ENCODE peak calls at places on chromosome 1, in seven cellular contexts. G is A549, S is heart left ventricle, U is lower leg skin, W is spleen, D is H54, L is gastrocnemius medialis. R is an unnamed sample.

GRCh38 chr1:7574121-7575040 is 196.7 kb upstream of the VAMP3 start:
- DNase-seq in S (no peak), U (no peak), L (no peak), G (no peak), D (no peak), W (peak; percentile 64), R (peak; percentile 96)

GRCh38 chr1:94801919-94802546 is 18.1 kb upstream of the SLC44A3 start:
- DNase-seq in W (peak; percentile 82), G (peak; percentile 44), U (peak; percentile 86), L (no peak), D (no peak), S (no peak), R (no peak)

GRCh38 chr1:228309548-228310067 is 97.0 kb downstream of the TRIM11 start:
- DNase-seq in U (peak; percentile 80), S (no peak), G (no peak), W (no peak), L (no peak), D (no peak), R (no peak)

GRCh38 chr1:15616704-15617172 is 520 bp upstream of the DDI2 start:
- DNase-seq in L (no peak), U (no peak), G (no peak), S (no peak), D (no peak), W (no peak), R (no peak)

GRCh38 chr1:224534731-224535130 is 81.4 kb upstream of the CNIH3 start:
- DNase-seq in D (no peak), S (no peak), L (no peak), W (no peak), G (no peak), U (no peak), R (no peak)

GRCh38 chr1:96472471-96472870 is 249.1 kb upstream of the PTBP2 start:
- DNase-seq in L (no peak), U (no peak), S (no peak), G (no peak), D (no peak), W (no peak), R (no peak)

GRCh38 chr1:50424045-50424939 is 1.0 kb upstream of the DMRTA2 start:
- DNase-seq in U (no peak), D (peak; percentile 66), L (no peak), S (no peak), W (no peak), G (no peak), R (no peak)

GRCh38 chr1:22525646-22526045 is 37.6 kb upstream of the EPHA8 start:
- DNase-seq in D (no peak), G (no peak), L (no peak), S (no peak), W (no peak), U (peak; percentile 37), R (no peak)

GRCh38 chr1:209657140-209657879 is 5.1 kb upstream of the LAMB3 start:
- DNase-seq in U (no peak), S (no peak), G (no peak), D (peak; percentile 81), L (no peak), W (peak; percentile 87), R (peak; percentile 82)

GRCh38 chr1:40917995-40918711 is 56.0 kb upstream of the CITED4 start:
- DNase-seq in D (no peak), L (no peak), W (no peak), G (no peak), S (no peak), U (no peak), R (no peak)

GRCh38 chr1:3032371-3032862 is 11.2 kb downstream of the ACTRT2 start:
- DNase-seq in W (peak; percentile 57), L (no peak), G (no peak), U (peak; percentile 63), S (peak; percentile 49), D (no peak), R (peak; percentile 35)

GRCh38 chr1:180215856-180216625 is 14.0 kb upstream of the LHX4 start:
- DNase-seq in G (no peak), U (peak; percentile 32), L (no peak), D (no peak), W (no peak), S (no peak), R (no peak)

GRCh38 chr1:54277451-54278355 is 77.7 kb downstream of the MRPL37 start:
- DNase-seq in D (no peak), L (peak; percentile 15), S (no peak), W (no peak), G (no peak), U (no peak), R (peak; percentile 79)

GRCh38 chr1:26353210-26353859 is 595 bp downstream of the CRYBG2 start:
- DNase-seq in U (no peak), S (no peak), D (no peak), G (no peak), W (no peak), L (no peak), R (no peak)

GRCh38 chr1:24929876-24930702 is at the start of gene RUNX3:
- DNase-seq in U (peak; percentile 94), D (no peak), L (no peak), S (peak; percentile 90), W (peak; percentile 98), G (peak; percentile 85), R (peak; percentile 80)
- TF ChIP-seq POLR2A in U (no peak), D (no peak), L (no peak), S (no peak), W (peak; percentile 22), G (no peak), R (no peak)

GRCh38 chr1:201399018-201399351 is at the start of gene LAD1:
- DNase-seq in U (no peak), D (no peak), S (peak; percentile 45), W (no peak), L (no peak), G (no peak), R (no peak)

GRCh38 chr1:201397675-201398074 is 1.4 kb downstream of the LAD1 start:
- DNase-seq in W (no peak), G (no peak), U (no peak), L (no peak), S (no peak), D (no peak), R (no peak)

GRCh38 chr1:201400257-201401230 is 1.4 kb upstream of the LAD1 start:
- DNase-seq in U (no peak), S (no peak), W (no peak), G (no peak), L (no peak), D (no peak), R (no peak)

GRCh38 chr1:201401700-201402099 is 2.6 kb upstream of the LAD1 start:
- DNase-seq in W (no peak), L (no peak), U (no peak), S (no peak), D (no peak), G (no peak), R (no peak)

GRCh38 chr1:201399352-201400126 is 415 bp upstream of the LAD1 start:
- DNase-seq in U (no peak), D (no peak), L (no peak), G (no peak), W (no peak), S (no peak), R (peak; percentile 84)
- TF ChIP-seq POLR2A in U (no peak), D (no peak), L (no peak), G (no peak), W (no peak), S (no peak), R (peak; percentile 86)

GRCh38 chr1:233865902-233866301 is 38.6 kb upstream of the SLC35F3 start:
- DNase-seq in S (no peak), D (no peak), W (no peak), U (no peak), L (no peak), G (no peak), R (no peak)
- TF ChIP-seq POLR2A in S (no peak), D (no peak), W (no peak), U (no peak), L (no peak), G (no peak), R (no peak)

DNA sequence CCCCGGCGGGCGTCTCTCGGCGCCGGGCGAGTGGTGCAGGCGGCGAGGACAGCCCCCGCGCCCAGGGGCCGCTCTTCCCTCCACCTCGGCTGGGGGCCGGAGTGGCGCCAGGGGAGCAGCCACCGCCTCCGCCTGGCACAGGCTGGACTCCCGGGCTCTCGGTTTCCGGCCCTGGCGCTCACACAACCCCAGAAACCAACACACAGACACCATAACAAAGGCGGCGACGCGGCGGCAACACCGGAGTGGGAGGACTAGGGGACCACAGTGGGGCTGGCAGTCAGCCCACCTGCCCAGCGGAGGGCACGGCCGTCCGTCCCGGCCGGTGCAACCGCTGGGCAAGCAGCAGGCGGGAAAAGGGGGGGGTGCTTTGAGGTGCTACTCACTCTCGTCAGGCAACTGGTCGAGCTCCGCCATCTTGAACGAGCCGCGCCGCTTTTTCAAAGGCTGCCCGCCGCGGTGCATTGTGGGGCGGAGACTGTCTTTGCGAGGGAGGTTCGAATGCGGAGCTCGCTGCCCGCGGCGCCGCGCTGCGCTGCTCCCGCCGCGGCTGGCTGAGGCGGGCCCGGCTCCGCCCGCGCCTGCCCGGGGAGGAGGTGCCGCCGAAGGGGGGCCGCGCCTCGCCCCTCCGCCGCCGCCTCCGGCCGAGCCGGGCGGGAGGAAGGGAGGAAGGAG is at the start of gene LIN9:
- DNase-seq in G (peak; percentile 79), U (peak; percentile 98), L (peak; percentile 69), W (peak; percentile 98), D (peak; percentile 83), S (peak; percentile 94), R (peak; percentile 92)
- TF ChIP-seq POLR2A in G (peak; percentile 66), U (no peak), L (no peak), W (no peak), D (peak; percentile 88), S (peak; percentile 33), R (no peak)

DNA sequence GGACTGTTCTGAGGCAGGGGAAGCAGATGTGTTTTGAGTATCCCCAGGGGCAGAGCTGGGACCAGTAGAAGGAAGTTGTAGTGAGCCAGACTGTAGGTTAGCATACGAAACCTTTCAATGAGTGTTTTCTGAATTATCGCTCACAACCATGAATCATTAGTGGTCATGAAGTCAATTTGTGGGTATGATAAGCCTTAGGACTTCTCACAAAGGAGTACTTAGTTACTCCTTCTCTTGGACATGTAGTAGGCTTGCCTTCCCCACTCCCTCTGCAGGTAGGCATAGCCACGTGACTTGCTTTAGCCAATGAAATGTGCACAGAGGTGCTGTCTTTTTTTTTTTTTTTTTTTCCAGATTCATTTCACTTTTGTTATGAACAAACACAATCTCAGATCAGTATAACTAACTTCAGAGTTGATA is 23.9 kb upstream of the FAAH start:
- DNase-seq in S (no peak), W (no peak), D (no peak), U (no peak), L (no peak), G (no peak), R (no peak)
- TF ChIP-seq POLR2A in S (no peak), W (no peak), D (no peak), U (no peak), L (no peak), G (no peak), R (no peak)

DNA sequence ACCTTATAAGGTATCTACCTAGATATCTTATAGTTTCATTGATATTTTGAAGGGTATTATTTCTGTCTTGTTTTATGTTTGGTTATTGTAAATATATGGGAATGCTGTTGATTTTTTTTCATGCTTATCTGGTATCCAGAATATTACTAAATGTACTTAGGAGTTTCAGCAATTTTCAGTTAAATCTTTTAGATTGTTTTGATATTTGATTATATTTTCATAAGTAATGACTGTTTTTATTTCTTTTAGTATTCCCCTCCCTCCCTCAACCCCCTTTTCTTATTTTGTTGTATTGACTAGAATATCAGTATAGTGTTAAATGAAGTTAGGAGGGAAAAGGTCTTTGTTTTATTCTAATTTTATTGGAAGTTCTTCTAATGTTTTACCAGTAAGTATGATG is 344.4 kb upstream of the PROX1 start:
- DNase-seq in D (no peak), S (no peak), U (no peak), G (no peak), W (no peak), L (no peak), R (no peak)
- TF ChIP-seq POLR2A in D (no peak), S (no peak), U (no peak), G (no peak), W (no peak), L (no peak), R (no peak)

R was measured in right lobe of liver.